ENCODE peak calls at places on chromosomes 3 and 15, in four cellular contexts. I, S, A and D are unnamed samples.

GRCh38 chr3:21274000-21274671 is 476.9 kb downstream of the ZNF385D start:
- DNase-seq in I (no peak), S (no peak), A (peak), D (no peak)

GRCh38 chr3:64837126-64837738 is 149.4 kb upstream of the ADAMTS9 start:
- DNase-seq in S (no peak), A (no peak), I (peak), D (no peak)

GRCh38 chr15:85168642-85169173 is 187.1 kb downstream of the PDE8A start:
- DNase-seq in S (peak), A (peak), I (no peak), D (no peak)

GRCh38 chr3:41881233-41881821 is 80.6 kb downstream of the ULK4 start:
- DNase-seq in A (peak), S (peak), I (no peak), D (no peak)

GRCh38 chr3:43175541-43175940 is 69.7 kb upstream of the POMGNT2 start:
- DNase-seq in I (no peak), A (no peak), S (no peak), D (no peak)

GRCh38 chr3:55897573-55898224 is 410.6 kb upstream of the WNT5A start:
- DNase-seq in S (peak), A (peak), I (no peak), D (no peak)

GRCh38 chr3:70716832-70717231 is 404.4 kb upstream of the MDFIC2 start:
- DNase-seq in A (peak), S (no peak), I (no peak), D (no peak)

GRCh38 chr15:56732881-56733130 is 503 bp downstream of the ZNF280D start:
- DNase-seq in S (no peak), I (no peak), A (peak), D (no peak)

GRCh38 chr15:27899583-27900295 is 199.4 kb downstream of the OCA2 start:
- DNase-seq in S (no peak), A (no peak), I (no peak), D (no peak)

GRCh38 chr3:157335677-157336076 is 101.0 kb upstream of the PTX3 start:
- DNase-seq in I (no peak), A (peak), S (no peak), D (no peak)

GRCh38 chr3:133573054-133573628 is 345 bp upstream of the CDV3 start:
- DNase-seq in A (peak), I (peak), S (peak), D (peak)

GRCh38 chr15:69045810-69046209 is 31.3 kb downstream of the NOX5 start:
- DNase-seq in A (no peak), S (peak), I (peak), D (no peak)

GRCh38 chr15:28954466-28955159 is 68.8 kb downstream of the APBA2 start:
- DNase-seq in S (no peak), A (no peak), I (peak), D (no peak)

GRCh38 chr3:134030382-134030753 is 643 bp upstream of the SLCO2A1 start:
- DNase-seq in I (no peak), A (no peak), S (peak), D (no peak)

GRCh38 chr3:172320468-172320867 is 127.8 kb downstream of the GHSR start:
- DNase-seq in I (peak), S (no peak), A (no peak), D (no peak)

GRCh38 chr3:172323894-172324590 is 124.2 kb downstream of the GHSR start:
- DNase-seq in A (no peak), S (no peak), I (peak), D (no peak)

GRCh38 chr3:172317984-172318383 is 130.3 kb downstream of the GHSR start:
- DNase-seq in A (peak), S (no peak), I (peak), D (no peak)

GRCh38 chr3:172319653-172320052 is 128.6 kb downstream of the GHSR start:
- DNase-seq in A (no peak), S (peak), I (peak), D (no peak)

GRCh38 chr3:172321035-172321434 is 127.2 kb downstream of the GHSR start:
- DNase-seq in A (no peak), I (no peak), S (no peak), D (no peak)
- TF ChIP-seq CTCF in A (no peak), I (peak), S (no peak), D (no peak)

DNA sequence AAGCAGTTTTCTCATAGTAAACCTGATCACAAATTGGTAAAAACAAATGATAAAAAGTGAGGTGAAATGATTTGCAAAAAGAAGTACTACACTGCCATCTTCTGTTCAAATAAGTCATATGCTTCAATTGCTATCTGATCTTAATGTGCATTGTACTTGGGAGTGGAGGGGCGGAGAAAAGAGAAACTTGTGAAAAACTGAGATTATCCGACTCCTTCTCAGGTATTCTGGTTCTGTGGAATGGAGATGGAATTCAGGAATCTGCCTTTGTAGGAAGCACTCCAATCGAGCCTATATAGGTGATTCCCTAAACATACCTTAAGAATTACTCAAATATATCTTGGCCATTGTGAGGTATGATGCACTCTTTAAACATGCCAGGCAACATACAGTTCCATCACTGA is 180.6 kb downstream of the CHL1 start:
- DNase-seq in A (no peak), I (no peak), S (peak), D (no peak)
- TF ChIP-seq CTCF in A (no peak), I (no peak), S (peak), D (no peak)

GRCh38 chr3:186487819-186488218 is 56.4 kb downstream of the CRYGS start:
- DNase-seq in S (peak), I (no peak), A (no peak), D (no peak)
- TF ChIP-seq CTCF in S (no peak), I (no peak), A (no peak), D (no peak)

GRCh38 chr3:49859576-49860305 is 3.4 kb upstream of the TRAIP start:
- DNase-seq in A (no peak), S (no peak), I (no peak), D (no peak)

GRCh38 chr3:49855662-49856061 is 702 bp downstream of the TRAIP start:
- DNase-seq in S (no peak), A (no peak), I (no peak), D (no peak)

DNA sequence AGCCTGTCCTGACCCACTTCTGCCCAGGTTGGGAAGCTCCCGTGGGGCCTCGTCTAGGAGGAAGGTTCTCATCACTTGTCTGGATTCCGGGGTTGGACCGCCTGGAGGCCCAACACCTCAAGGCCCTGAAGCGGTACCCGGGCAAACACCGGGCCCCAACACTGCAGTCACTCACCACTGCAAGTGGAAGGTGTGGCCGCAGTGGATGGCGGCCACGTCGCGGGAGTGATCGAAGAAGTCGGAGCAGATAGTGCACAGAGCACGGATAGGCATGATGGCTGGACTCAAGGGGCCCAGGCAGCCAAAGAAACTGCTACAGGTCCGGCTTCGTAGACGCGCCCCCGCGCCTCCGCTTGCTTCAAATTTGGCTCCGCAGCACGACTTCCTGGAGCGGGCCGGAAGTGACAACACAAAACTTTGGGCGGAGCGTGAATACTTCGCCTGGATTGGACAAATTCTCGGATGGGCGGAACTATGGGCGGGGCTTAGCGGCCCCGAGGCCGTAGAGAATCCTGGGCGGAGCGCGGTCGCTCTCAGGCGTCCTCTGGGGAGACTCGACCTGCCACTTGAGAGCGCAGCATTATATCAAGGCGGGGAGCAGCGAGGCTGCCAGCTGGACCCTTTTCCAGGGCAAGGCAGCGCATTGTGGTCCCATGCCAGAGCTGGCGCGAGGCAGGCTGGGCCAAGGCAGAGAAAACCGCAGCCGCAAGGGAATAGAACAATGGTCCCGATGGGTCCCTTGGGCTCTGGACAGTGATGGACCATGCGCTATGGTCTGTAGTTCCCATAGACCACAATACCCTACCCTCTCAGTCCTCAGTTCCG is at the start of gene TRAIP:
- DNase-seq in S (peak), I (peak), A (peak), D (peak)
- TF ChIP-seq CTCF in S (no peak), I (no peak), A (no peak), D (no peak)

GRCh38 chr3:153164009-153164550 is 2.1 kb downstream of the RAP2B start:
- DNase-seq in I (no peak), A (peak), S (no peak), D (no peak)

GRCh38 chr3:153161714-153162512 is at the start of gene RAP2B:
- DNase-seq in A (peak), I (peak), S (peak), D (peak)

GRCh38 chr3:153162513-153163348 is 705 bp downstream of the RAP2B start:
- DNase-seq in S (peak), A (peak), I (peak), D (no peak)

GRCh38 chr3:153165211-153165815 is 3.3 kb downstream of the RAP2B start:
- DNase-seq in I (no peak), A (peak), S (no peak), D (no peak)

DNA sequence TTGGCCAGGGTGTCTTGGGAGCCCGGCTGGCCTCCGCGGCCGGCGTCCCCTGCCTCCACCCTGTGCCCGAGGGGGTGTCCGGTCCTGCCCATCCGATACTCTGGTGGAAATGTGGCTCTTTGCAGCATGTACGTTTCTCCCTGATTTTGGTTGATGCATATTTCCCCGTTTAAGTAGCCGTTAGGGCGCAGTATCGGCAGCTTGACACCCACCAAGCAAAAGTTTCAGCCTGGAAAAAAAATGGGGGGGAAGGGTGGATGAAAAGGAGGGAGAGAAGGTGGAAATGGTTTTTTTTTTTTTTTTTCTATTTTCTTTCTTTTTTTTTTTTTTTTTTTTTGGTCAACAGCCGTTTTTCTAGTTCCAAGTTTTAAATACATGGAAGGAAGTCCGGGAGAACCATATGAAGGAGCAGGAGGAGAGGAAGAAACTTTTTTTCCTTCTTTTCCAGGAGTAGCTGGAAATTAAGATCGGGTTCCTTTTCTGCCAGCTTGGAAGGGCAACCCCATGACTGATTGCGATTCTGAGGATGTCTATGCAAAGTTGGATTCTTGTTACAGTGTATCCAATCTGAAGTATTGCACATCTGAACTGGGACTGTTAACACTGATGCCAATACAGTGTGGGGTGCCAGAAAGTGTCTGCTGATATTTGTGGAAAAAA is 1.5 kb downstream of the RAP2B start:
- DNase-seq in S (peak), I (no peak), A (peak), D (no peak)
- TF ChIP-seq CTCF in S (no peak), I (no peak), A (no peak), D (no peak)